ENCODE peak calls at places on chromosomes 3 and 15, in nine cellular contexts. X is body of pancreas, R is left lung, S is esophagus squamous epithelium, C is right atrium auricular region, L is colonic mucosa, J is IMR-90, K is DND-41, A is H9. E is an unnamed sample.

GRCh38 chr3:44198265-44198956 is 43.3 kb upstream of the TOPAZ1 start:
- DNase-seq in X (peak; percentile 71), R (peak; percentile 57), S (peak; percentile 13), C (peak; percentile 70), L (peak; percentile 73), J (peak; percentile 67), K (peak; percentile 73), A (peak; percentile 77), E (peak; percentile 33)

GRCh38 chr15:59327942-59328341 is 44.7 kb downstream of the MYO1E start:
- DNase-seq in X (no peak), R (no peak), S (no peak), C (no peak), L (no peak), J (no peak), K (no peak), A (no peak), E (no peak)

GRCh38 chr3:30970183-30970582 is 75.7 kb upstream of the GADL1 start:
- DNase-seq in X (no peak), R (no peak), S (no peak), C (no peak), L (no peak), J (no peak), K (peak; percentile 21), A (no peak), E (no peak)

GRCh38 chr3:58116161-58116955 is 94.4 kb downstream of the DNASE1L3 start:
- DNase-seq in X (no peak), R (no peak), S (peak; percentile 27), C (no peak), L (no peak), J (no peak), K (peak; percentile 57), A (no peak), E (no peak)

GRCh38 chr15:68791431-68792283 is 29.0 kb downstream of the ANP32A start:
- DNase-seq in X (no peak), R (no peak), S (no peak), C (no peak), L (no peak), J (no peak), K (no peak), A (peak; percentile 63), E (no peak)

GRCh38 chr3:197561926-197562325 is 6.2 kb upstream of the BDH1 start:
- DNase-seq in X (no peak), R (no peak), S (no peak), C (no peak), L (no peak), J (no peak), K (no peak), A (no peak), E (no peak)

GRCh38 chr3:69786854-69787253 is 47.6 kb downstream of the MITF start:
- DNase-seq in X (no peak), R (no peak), S (no peak), C (no peak), L (no peak), J (no peak), K (no peak), A (no peak), E (no peak)

GRCh38 chr15:89666147-89666857 is 11.0 kb upstream of the KIF7 start:
- DNase-seq in X (no peak), R (no peak), S (no peak), C (no peak), L (no peak), J (no peak), K (no peak), A (peak; percentile 63), E (no peak)

GRCh38 chr15:95298729-95299128 is 1031.8 kb upstream of the NR2F2 start:
- DNase-seq in X (no peak), R (no peak), S (no peak), C (no peak), L (no peak), J (no peak), K (peak; percentile 8), A (no peak), E (no peak)

GRCh38 chr15:77004189-77004588 is 9.3 kb downstream of the PSTPIP1 start:
- DNase-seq in X (no peak), R (peak; percentile 84), S (no peak), C (peak; percentile 71), L (no peak), J (no peak), K (no peak), A (no peak), E (no peak)

GRCh38 chr3:144760831-144761230 is 789.2 kb downstream of the DIPK2A start:
- DNase-seq in X (peak; percentile 17), R (no peak), S (no peak), C (no peak), L (no peak), J (no peak), K (no peak), A (no peak), E (no peak)

GRCh38 chr3:13012228-13012691 is 61.0 kb downstream of the IQSEC1 start:
- DNase-seq in X (peak; percentile 52), R (peak; percentile 93), S (no peak), C (peak; percentile 84), L (peak; percentile 51), J (peak; percentile 44), K (peak; percentile 78), A (no peak), E (no peak)

GRCh38 chr3:170634663-170635096 is 48.8 kb upstream of the SLC7A14 start:
- DNase-seq in X (no peak), R (no peak), S (no peak), C (no peak), L (no peak), J (no peak), K (no peak), A (no peak), E (no peak)
- H3K4me1 ChIP-seq in X (peaks cover 15% of the 10 kb centered on the region), R (no peaks in the 10 kb centered on the region), S (no peaks in the 10 kb centered on the region), C (no peaks in the 10 kb centered on the region), L (no peaks in the 10 kb centered on the region), J (no peaks in the 10 kb centered on the region), K (no peaks in the 10 kb centered on the region), A (no peaks in the 10 kb centered on the region), E (no peaks in the 10 kb centered on the region)

DNA sequence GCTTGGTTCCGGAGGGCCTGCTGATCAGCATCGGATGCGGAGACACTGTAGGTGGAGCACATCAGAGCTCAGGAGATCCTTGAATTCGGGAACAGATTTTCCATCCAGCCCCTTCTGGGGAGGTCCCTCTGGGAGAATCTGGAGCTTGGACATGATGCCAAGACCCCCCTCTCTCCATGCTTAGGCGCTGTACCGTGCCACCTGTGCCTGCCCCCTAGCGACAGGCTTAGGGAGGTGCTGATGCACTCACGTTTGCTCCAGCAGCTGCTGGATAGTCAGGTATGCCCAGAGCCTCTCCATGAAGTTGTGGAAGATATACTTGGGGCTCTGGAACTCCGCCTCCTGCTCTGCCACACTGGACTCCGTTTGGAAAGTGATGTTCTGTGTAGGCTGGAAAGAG is 9.7 kb downstream of the ITIH4 start:
- DNase-seq in X (no peak), R (no peak), S (no peak), C (no peak), L (no peak), J (peak; percentile 6), K (peak; percentile 20), A (peak; percentile 78), E (no peak)
- TF ChIP-seq CTCF in X (peak; percentile 16), R (peak; percentile 10), S (peak; percentile 9), C (peak; percentile 43), L (peak; percentile 53), J (peak; percentile 52), K (peak; percentile 61), A (peak; percentile 88), E (peak; percentile 65)

DNA sequence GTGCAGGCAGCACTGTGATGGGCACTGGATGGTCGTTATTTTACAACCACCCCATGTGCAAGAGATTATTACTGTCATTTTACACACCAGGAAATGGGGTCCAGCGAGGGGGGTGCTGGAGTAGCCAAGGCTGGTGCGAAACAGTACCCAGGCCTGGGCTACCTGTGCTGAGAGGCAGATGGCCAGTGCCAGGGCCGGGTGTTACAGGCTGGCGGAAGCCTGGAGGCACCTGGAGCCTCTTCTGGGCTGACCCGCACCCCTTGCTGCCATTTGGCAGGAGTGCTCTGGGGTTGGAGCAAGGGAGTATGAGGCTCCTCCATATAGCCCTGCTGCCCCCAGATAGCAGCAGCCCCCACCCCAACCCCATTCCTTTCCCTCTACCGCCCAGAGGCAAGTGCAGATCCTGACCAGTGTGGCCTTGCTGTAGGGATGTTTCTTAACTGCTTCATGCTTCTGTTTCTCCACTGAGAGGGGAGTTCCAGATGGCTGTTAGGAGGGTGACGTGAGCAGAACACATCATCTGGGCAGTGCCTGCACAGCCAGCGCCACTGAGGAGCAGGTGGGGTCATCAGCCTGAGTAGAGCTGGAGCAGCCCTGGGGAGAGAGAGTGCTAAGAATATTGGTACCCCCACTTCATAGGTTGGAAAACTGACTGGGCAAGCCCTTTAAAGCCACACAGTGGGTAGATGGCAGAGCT is 15.3 kb downstream of the SNX33 start:
- DNase-seq in X (no peak), R (no peak), S (no peak), C (no peak), L (no peak), J (no peak), K (no peak), A (no peak), E (no peak)
- H3K4me1 ChIP-seq in X (peaks cover 81% of the 10 kb centered on the region), R (peaks cover 44% of the 10 kb centered on the region), S (peaks cover 100% of the 10 kb centered on the region), C (peaks cover 59% of the 10 kb centered on the region), L (peaks cover 23% of the 10 kb centered on the region), J (peaks cover 34% of the 10 kb centered on the region), K (no peaks in the 10 kb centered on the region), A (peaks cover 2% of the 10 kb centered on the region), E (peaks cover 51% of the 10 kb centered on the region)

GRCh38 chr3:177358968-177359600 is 161.8 kb upstream of the TBL1XR1 start:
- DNase-seq in X (peak; percentile 54), R (peak; percentile 50), S (peak; percentile 11), C (no peak), L (peak; percentile 86), J (no peak), K (no peak), A (peak; percentile 82), E (peak; percentile 50)

GRCh38 chr3:177356113-177356512 is 158.8 kb upstream of the TBL1XR1 start:
- DNase-seq in X (no peak), R (no peak), S (no peak), C (no peak), L (no peak), J (no peak), K (no peak), A (no peak), E (no peak)

GRCh38 chr3:177358085-177358967 is 161.0 kb upstream of the TBL1XR1 start:
- DNase-seq in X (peak; percentile 59), R (peak; percentile 88), S (peak; percentile 43), C (peak; percentile 88), L (peak; percentile 83), J (peak; percentile 56), K (no peak), A (peak; percentile 75), E (peak; percentile 59)

GRCh38 chr3:177359601-177360357 is 162.5 kb upstream of the TBL1XR1 start:
- DNase-seq in X (peak; percentile 96), R (peak; percentile 94), S (peak; percentile 69), C (peak; percentile 96), L (peak; percentile 95), J (peak; percentile 99), K (peak; percentile 97), A (peak; percentile 95), E (peak; percentile 98)

DNA sequence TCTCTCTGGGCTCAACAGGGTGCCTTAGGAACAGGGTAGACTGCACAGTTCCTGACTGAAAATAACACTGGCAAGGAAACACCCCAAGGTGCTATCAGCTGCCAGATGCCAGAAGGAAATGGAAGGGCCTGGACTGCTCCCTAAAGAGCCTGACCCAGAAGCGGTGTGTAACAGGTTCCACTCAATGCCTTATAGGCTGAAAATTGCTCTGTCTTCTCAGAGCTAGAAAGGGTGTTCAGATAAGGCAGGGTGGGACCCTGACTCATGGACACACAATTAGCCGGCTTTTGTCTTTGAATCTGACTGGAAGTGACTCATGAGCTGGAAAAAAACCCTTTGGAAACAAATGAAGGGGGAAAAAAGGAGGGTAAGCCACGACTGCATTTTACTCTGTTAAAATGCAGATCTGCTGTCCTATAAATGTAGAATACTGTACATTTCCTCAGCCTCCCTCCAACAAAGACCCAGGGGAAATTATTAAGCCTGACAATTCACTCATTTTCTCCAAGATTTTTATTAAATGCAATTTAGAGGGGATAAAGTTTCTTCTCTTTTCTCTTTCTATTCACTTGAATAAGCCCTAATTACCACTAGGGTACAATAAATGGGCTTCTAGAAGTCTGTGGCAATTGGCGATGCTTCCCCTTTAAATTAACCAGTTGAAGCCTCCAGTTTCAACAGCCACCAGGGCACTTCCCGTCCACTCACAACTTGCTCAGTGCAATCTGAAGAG is 160.2 kb upstream of the TBL1XR1 start:
- DNase-seq in X (peak; percentile 58), R (peak; percentile 42), S (no peak), C (peak; percentile 77), L (peak; percentile 73), J (peak; percentile 89), K (no peak), A (no peak), E (peak; percentile 93)
- TF ChIP-seq CTCF in X (no peak), R (no peak), S (peak; percentile 26), C (no peak), L (no peak), J (no peak), K (no peak), A (peak; percentile 17), E (peak; percentile 29)